ENCODE peak calls at places on chromosomes 4 and X, in seven cellular contexts. B is CD4-positive, alpha-beta T cell; W is IMR-90; N is pancreas; G is breast epithelium; P is heart left ventricle; Y is CD8-positive, alpha-beta memory T cell. U is an unnamed sample. For H3K27me3, the result is how much of the 10 kb centered on the place peaks cover.

GRCh38 chr4:151672996-151673395 is 87.8 kb downstream of the GATB start:
- DNase-seq in N (no peak), W (no peak), P (no peak), B (no peak), Y (no peak), G (no peak), U (no peak)

GRCh38 chrX:12804655-12805054 is 13.4 kb downstream of the PRPS2 start:
- DNase-seq in N (no peak), B (no peak), Y (no peak), W (no peak), G (peak), P (no peak), U (no peak)

GRCh38 chrX:7706032-7706431 is 136.9 kb upstream of the VCX start:
- DNase-seq in N (no peak), P (no peak), W (no peak), G (no peak), Y (no peak), B (no peak), U (no peak)

GRCh38 chr4:19386786-19387185 is 864.9 kb upstream of the SLIT2 start:
- DNase-seq in N (no peak), B (no peak), Y (no peak), P (no peak), W (no peak), G (no peak), U (no peak)

GRCh38 chrX:96704661-96705060 is 20.0 kb downstream of the DIAPH2 start:
- DNase-seq in G (no peak), W (peak), B (no peak), N (no peak), Y (no peak), P (no peak), U (no peak)

GRCh38 chrX:13001961-13002671 is 27.2 kb downstream of the TMSB4X start:
- DNase-seq in N (no peak), W (peak), Y (peak), P (no peak), B (no peak), G (no peak), U (no peak)

GRCh38 chrX:56782791-56783449 is 53.9 kb downstream of the NBDY start:
- DNase-seq in B (no peak), Y (no peak), N (peak), G (no peak), P (no peak), W (no peak), U (no peak)

GRCh38 chr4:91448668-91449330 is 855.0 kb upstream of the GRID2 start:
- DNase-seq in W (no peak), N (no peak), G (no peak), B (no peak), Y (no peak), P (no peak), U (no peak)

GRCh38 chr4:179634862-179635261 is 2192.6 kb upstream of the AGA start:
- DNase-seq in B (no peak), N (no peak), G (no peak), P (no peak), Y (no peak), W (no peak), U (no peak)

GRCh38 chr4:184899261-184900134 is 73.7 kb upstream of the ACSL1 start:
- DNase-seq in N (no peak), P (no peak), G (peak), B (no peak), Y (no peak), W (peak), U (no peak)

GRCh38 chrX:95071621-95072020 is 1397.6 kb downstream of the FAM133A start:
- DNase-seq in W (peak), P (no peak), N (no peak), B (no peak), G (no peak), Y (no peak), U (no peak)

GRCh38 chrX:3576886-3577516 is 136.4 kb downstream of the PRKX start:
- DNase-seq in G (no peak), W (peak), P (peak), Y (no peak), N (no peak), B (no peak), U (no peak)

GRCh38 chr4:109738104-109738872 is 8.4 kb upstream of the PLA2G12A start:
- DNase-seq in P (no peak), Y (no peak), B (no peak), W (no peak), G (no peak), N (no peak), U (no peak)

GRCh38 chrX:103918584-103919335 is 43.7 kb upstream of the TMSB15B start:
- DNase-seq in Y (peak), W (peak), B (peak), G (no peak), N (peak), P (peak), U (peak)

GRCh38 chr4:108034560-108034959 is 44.9 kb downstream of the HADH start:
- DNase-seq in W (no peak), P (no peak), B (no peak), Y (no peak), N (no peak), G (no peak), U (no peak)

GRCh38 chr4:125352521-125352920 is 37.8 kb downstream of the FAT4 start:
- DNase-seq in N (no peak), G (no peak), B (no peak), P (no peak), Y (no peak), W (no peak), U (no peak)
- H3K27me3 ChIP-seq in N (under half), G (under half), B (under half), P (under half), Y (under half), W (under half), U (under half)

DNA sequence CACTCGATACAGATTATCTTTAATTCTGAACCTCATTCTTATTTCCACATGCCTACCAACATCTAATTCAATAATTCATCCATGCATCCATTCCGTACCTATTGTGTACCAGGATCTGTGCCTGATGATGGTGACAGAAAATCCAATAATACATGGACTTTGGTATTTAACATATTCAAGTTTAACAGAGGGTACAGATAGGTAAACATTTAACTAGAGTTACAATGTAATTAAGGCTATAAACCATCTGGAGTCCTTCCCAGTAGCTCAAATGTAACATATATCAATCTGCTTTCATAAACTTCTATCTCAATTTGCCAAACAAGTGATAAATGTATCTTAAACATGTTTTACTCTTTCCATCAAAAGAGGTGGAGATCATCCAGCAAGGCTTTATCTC is 561.5 kb upstream of the FTHL17 start:
- DNase-seq in P (no peak), W (no peak), B (no peak), Y (no peak), G (no peak), N (no peak), U (no peak)
- H3K27me3 ChIP-seq in P (under half), W (under half), B (under half), Y (under half), G (under half), N (under half), U (under half)

GRCh38 chr4:30720021-30720655 is at the start of gene PCDH7:
- DNase-seq in B (no peak), Y (no peak), G (no peak), P (peak), W (peak), N (peak), U (no peak)
- H3K27me3 ChIP-seq in B (half or more), Y (under half), G (under half), P (under half), W (under half), N (under half), U (under half)

DNA sequence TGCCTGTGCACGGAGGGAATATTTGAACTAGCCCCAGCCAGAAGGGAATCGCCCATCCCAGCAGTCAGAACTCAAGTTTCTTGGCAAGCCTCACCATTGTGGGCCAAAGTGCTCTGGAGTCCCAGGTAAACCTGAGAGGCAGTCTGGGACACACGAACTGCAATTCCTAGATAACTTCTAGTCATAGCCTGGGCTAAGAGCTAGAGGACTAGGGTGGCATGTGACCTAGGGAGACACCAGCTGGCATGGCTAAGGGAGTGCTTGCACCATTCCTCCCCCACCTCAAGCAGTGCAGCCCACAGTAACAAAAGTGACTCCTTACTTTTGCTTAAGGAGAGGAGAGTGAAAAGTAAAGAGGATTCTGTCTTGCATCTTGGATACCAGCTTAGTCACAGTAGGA is 935.2 kb downstream of the DMD start:
- DNase-seq in W (no peak), P (no peak), B (no peak), G (no peak), Y (no peak), N (no peak), U (no peak)
- H3K27me3 ChIP-seq in W (under half), P (under half), B (under half), G (under half), Y (under half), N (under half), U (under half)

GRCh38 chr4:54233128-54233696 is 4.1 kb downstream of the PDGFRA start:
- DNase-seq in G (peak), P (peak), N (peak), B (peak), Y (peak), W (peak), U (peak)
- H3K27me3 ChIP-seq in G (under half), P (under half), N (under half), B (under half), Y (under half), W (under half), U (under half)

GRCh38 chr4:40546506-40546905 is 83.2 kb downstream of the RBM47 start:
- DNase-seq in W (no peak), B (no peak), Y (no peak), N (no peak), P (no peak), G (no peak), U (no peak)
- H3K27me3 ChIP-seq in W (under half), B (under half), Y (under half), N (under half), P (under half), G (under half), U (under half)

U was measured in CD8-positive, alpha-beta T cell.